ENCODE peak calls at places on chromosome 10, in ten cellular contexts. One of them, this sample, is unnamed.

GRCh38 chr10:68666280-68666760 is 54.7 kb upstream of the CCAR1 start:
- DNase-seq in spleen: no peak
- DNase-seq in uterus: no peak
- DNase-seq in foreskin fibroblast: peak
- DNase-seq in A549: no peak
- DNase-seq in CD8-positive, alpha-beta T cell: no peak
- DNase-seq in retinal pigment epithelial cell: peak
- DNase-seq in PC-3: peak
- DNase-seq in aorta: no peak
- DNase-seq in keratinocyte: peak
- DNase-seq in this sample: no peak

GRCh38 chr10:56317603-56318002 is 43.5 kb downstream of the ZWINT start:
- DNase-seq in A549: no peak
- DNase-seq in retinal pigment epithelial cell: no peak
- DNase-seq in CD8-positive, alpha-beta T cell: no peak
- DNase-seq in uterus: no peak
- DNase-seq in foreskin fibroblast: no peak
- DNase-seq in PC-3: no peak
- DNase-seq in keratinocyte: peak
- DNase-seq in spleen: peak
- DNase-seq in aorta: peak
- DNase-seq in this sample: no peak

GRCh38 chr10:69876286-69876685 is 74.6 kb downstream of the COL13A1 start:
- DNase-seq in A549: no peak
- DNase-seq in CD8-positive, alpha-beta T cell: no peak
- DNase-seq in uterus: no peak
- DNase-seq in spleen: no peak
- DNase-seq in retinal pigment epithelial cell: no peak
- DNase-seq in aorta: no peak
- DNase-seq in keratinocyte: no peak
- DNase-seq in foreskin fibroblast: no peak
- DNase-seq in PC-3: no peak
- DNase-seq in this sample: no peak

GRCh38 chr10:29681700-29682444 is 47.1 kb upstream of the SVIL start:
- DNase-seq in spleen: peak
- DNase-seq in CD8-positive, alpha-beta T cell: peak
- DNase-seq in keratinocyte: no peak
- DNase-seq in uterus: no peak
- DNase-seq in aorta: no peak
- DNase-seq in retinal pigment epithelial cell: no peak
- DNase-seq in PC-3: no peak
- DNase-seq in foreskin fibroblast: no peak
- DNase-seq in A549: no peak
- DNase-seq in this sample: peak

GRCh38 chr10:63753807-63754206 is 232.6 kb downstream of the REEP3 start:
- DNase-seq in PC-3: no peak
- DNase-seq in CD8-positive, alpha-beta T cell: no peak
- DNase-seq in A549: no peak
- DNase-seq in retinal pigment epithelial cell: no peak
- DNase-seq in spleen: no peak
- DNase-seq in aorta: no peak
- DNase-seq in uterus: no peak
- DNase-seq in keratinocyte: no peak
- DNase-seq in foreskin fibroblast: no peak
- DNase-seq in this sample: no peak

GRCh38 chr10:113788604-113789083 is 37.2 kb downstream of the PLEKHS1 start:
- DNase-seq in spleen: no peak
- DNase-seq in PC-3: peak
- DNase-seq in foreskin fibroblast: peak
- DNase-seq in CD8-positive, alpha-beta T cell: no peak
- DNase-seq in keratinocyte: peak
- DNase-seq in A549: peak
- DNase-seq in uterus: peak
- DNase-seq in retinal pigment epithelial cell: peak
- DNase-seq in aorta: no peak
- DNase-seq in this sample: no peak

GRCh38 chr10:95445837-95446347 is 115.3 kb downstream of the SORBS1 start:
- DNase-seq in foreskin fibroblast: peak
- DNase-seq in A549: peak
- DNase-seq in keratinocyte: peak
- DNase-seq in aorta: peak
- DNase-seq in retinal pigment epithelial cell: peak
- DNase-seq in PC-3: peak
- DNase-seq in spleen: no peak
- DNase-seq in uterus: peak
- DNase-seq in CD8-positive, alpha-beta T cell: no peak
- DNase-seq in this sample: peak

GRCh38 chr10:988667-989545 is 672 bp downstream of the GTPBP4 start:
- DNase-seq in keratinocyte: no peak
- DNase-seq in aorta: no peak
- DNase-seq in uterus: no peak
- DNase-seq in retinal pigment epithelial cell: no peak
- DNase-seq in PC-3: no peak
- DNase-seq in foreskin fibroblast: no peak
- DNase-seq in spleen: no peak
- DNase-seq in CD8-positive, alpha-beta T cell: no peak
- DNase-seq in A549: peak
- DNase-seq in this sample: no peak

GRCh38 chr10:58797356-58797755 is 284.7 kb downstream of the BICC1 start:
- DNase-seq in CD8-positive, alpha-beta T cell: no peak
- DNase-seq in foreskin fibroblast: no peak
- DNase-seq in PC-3: peak
- DNase-seq in retinal pigment epithelial cell: no peak
- DNase-seq in A549: no peak
- DNase-seq in aorta: no peak
- DNase-seq in keratinocyte: no peak
- DNase-seq in uterus: no peak
- DNase-seq in spleen: no peak
- DNase-seq in this sample: no peak

GRCh38 chr10:32577448-32577847 is 131.5 kb downstream of the CCDC7 start:
- DNase-seq in retinal pigment epithelial cell: no peak
- DNase-seq in PC-3: peak
- DNase-seq in aorta: no peak
- DNase-seq in spleen: no peak
- DNase-seq in keratinocyte: no peak
- DNase-seq in A549: no peak
- DNase-seq in CD8-positive, alpha-beta T cell: no peak
- DNase-seq in foreskin fibroblast: peak
- DNase-seq in uterus: no peak
- DNase-seq in this sample: no peak

GRCh38 chr10:45470098-45471012 is 96.3 kb downstream of the ALOX5 start:
- DNase-seq in spleen: peak
- DNase-seq in aorta: no peak
- DNase-seq in CD8-positive, alpha-beta T cell: peak
- DNase-seq in keratinocyte: no peak
- DNase-seq in PC-3: peak
- DNase-seq in foreskin fibroblast: peak
- DNase-seq in uterus: no peak
- DNase-seq in A549: no peak
- DNase-seq in retinal pigment epithelial cell: peak
- DNase-seq in this sample: peak

GRCh38 chr10:45476559-45476958 is 102.5 kb downstream of the ALOX5 start:
- DNase-seq in foreskin fibroblast: no peak
- DNase-seq in aorta: no peak
- DNase-seq in A549: no peak
- DNase-seq in CD8-positive, alpha-beta T cell: no peak
- DNase-seq in spleen: no peak
- DNase-seq in PC-3: no peak
- DNase-seq in uterus: no peak
- DNase-seq in keratinocyte: no peak
- DNase-seq in retinal pigment epithelial cell: no peak
- DNase-seq in this sample: no peak

GRCh38 chr10:45473126-45473525 is 99.1 kb downstream of the ALOX5 start:
- DNase-seq in spleen: no peak
- DNase-seq in retinal pigment epithelial cell: no peak
- DNase-seq in A549: no peak
- DNase-seq in PC-3: no peak
- DNase-seq in foreskin fibroblast: no peak
- DNase-seq in CD8-positive, alpha-beta T cell: no peak
- DNase-seq in uterus: no peak
- DNase-seq in aorta: no peak
- DNase-seq in keratinocyte: no peak
- DNase-seq in this sample: no peak

GRCh38 chr10:45468110-45468509 is 94.1 kb downstream of the ALOX5 start:
- DNase-seq in retinal pigment epithelial cell: no peak
- DNase-seq in spleen: no peak
- DNase-seq in CD8-positive, alpha-beta T cell: no peak
- DNase-seq in PC-3: no peak
- DNase-seq in A549: no peak
- DNase-seq in uterus: no peak
- DNase-seq in foreskin fibroblast: no peak
- DNase-seq in aorta: no peak
- DNase-seq in keratinocyte: no peak
- DNase-seq in this sample: no peak

DNA sequence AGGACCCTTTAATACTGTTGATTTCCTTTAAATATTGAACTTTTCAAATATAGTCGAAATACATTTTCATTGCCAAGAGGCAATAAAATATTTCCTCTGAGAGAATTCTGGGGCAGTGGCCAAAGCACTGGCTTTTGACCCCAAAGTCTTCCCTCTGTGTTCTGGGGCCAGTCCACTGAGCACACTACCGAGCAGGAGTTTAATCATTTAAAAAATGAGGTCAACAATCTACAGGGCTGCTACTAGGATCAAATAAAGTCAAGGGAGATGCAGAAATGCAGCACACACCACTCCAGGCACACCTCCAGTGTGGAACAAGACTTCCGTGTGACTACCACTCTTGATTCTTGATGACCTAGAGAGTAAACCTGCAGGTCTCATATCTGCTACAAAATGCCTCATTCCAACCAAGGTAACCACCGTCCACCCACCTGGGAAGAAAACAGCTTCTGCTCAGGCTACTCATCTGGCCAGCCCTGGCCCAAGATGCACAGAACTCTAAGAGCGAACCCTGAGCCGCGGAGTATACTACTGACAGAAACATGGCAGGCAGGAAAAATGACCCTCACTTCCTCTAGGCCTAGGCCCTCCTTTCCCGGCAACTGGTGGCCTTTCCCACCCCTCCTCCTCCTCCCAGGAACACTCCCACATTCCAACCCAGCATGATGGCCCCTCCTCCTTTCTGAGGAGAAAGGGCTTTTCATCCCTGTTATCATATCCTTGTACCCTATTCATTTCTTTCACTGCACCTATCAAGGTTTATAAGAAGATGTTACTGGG is 97.7 kb downstream of the ALOX5 start:
- DNase-seq in PC-3: no peak
- DNase-seq in keratinocyte: no peak
- DNase-seq in retinal pigment epithelial cell: no peak
- DNase-seq in foreskin fibroblast: no peak
- DNase-seq in aorta: no peak
- DNase-seq in spleen: no peak
- DNase-seq in A549: no peak
- DNase-seq in uterus: no peak
- DNase-seq in CD8-positive, alpha-beta T cell: no peak
- DNase-seq in this sample: no peak
- H3K4me3 ChIP-seq in PC-3: no peak
- H3K4me3 ChIP-seq in keratinocyte: no peak
- H3K4me3 ChIP-seq in retinal pigment epithelial cell: no peak
- H3K4me3 ChIP-seq in foreskin fibroblast: no peak
- H3K4me3 ChIP-seq in aorta: no peak
- H3K4me3 ChIP-seq in spleen: no peak
- H3K4me3 ChIP-seq in A549: no peak
- H3K4me3 ChIP-seq in uterus: no peak
- H3K4me3 ChIP-seq in CD8-positive, alpha-beta T cell: no peak
- H3K4me3 ChIP-seq in this sample: no peak

GRCh38 chr10:129949411-129950335 is 14.4 kb downstream of the EBF3 start:
- DNase-seq in uterus: peak
- DNase-seq in PC-3: no peak
- DNase-seq in retinal pigment epithelial cell: no peak
- DNase-seq in keratinocyte: no peak
- DNase-seq in A549: no peak
- DNase-seq in CD8-positive, alpha-beta T cell: no peak
- DNase-seq in foreskin fibroblast: peak
- DNase-seq in spleen: peak
- DNase-seq in aorta: no peak
- DNase-seq in this sample: no peak

GRCh38 chr10:129945031-129945430 is 19.0 kb downstream of the EBF3 start:
- DNase-seq in uterus: no peak
- DNase-seq in PC-3: no peak
- DNase-seq in spleen: no peak
- DNase-seq in A549: no peak
- DNase-seq in aorta: no peak
- DNase-seq in CD8-positive, alpha-beta T cell: no peak
- DNase-seq in retinal pigment epithelial cell: no peak
- DNase-seq in keratinocyte: no peak
- DNase-seq in foreskin fibroblast: no peak
- DNase-seq in this sample: no peak

GRCh38 chr10:129946868-129947267 is 17.2 kb downstream of the EBF3 start:
- DNase-seq in CD8-positive, alpha-beta T cell: no peak
- DNase-seq in retinal pigment epithelial cell: no peak
- DNase-seq in A549: no peak
- DNase-seq in uterus: no peak
- DNase-seq in keratinocyte: no peak
- DNase-seq in PC-3: no peak
- DNase-seq in aorta: peak
- DNase-seq in foreskin fibroblast: no peak
- DNase-seq in spleen: peak
- DNase-seq in this sample: no peak

GRCh38 chr10:129942936-129943724 is 20.9 kb downstream of the EBF3 start:
- DNase-seq in PC-3: no peak
- DNase-seq in aorta: peak
- DNase-seq in A549: no peak
- DNase-seq in CD8-positive, alpha-beta T cell: no peak
- DNase-seq in retinal pigment epithelial cell: no peak
- DNase-seq in spleen: peak
- DNase-seq in foreskin fibroblast: no peak
- DNase-seq in keratinocyte: no peak
- DNase-seq in uterus: no peak
- DNase-seq in this sample: no peak

GRCh38 chr10:129945941-129946760 is 17.9 kb downstream of the EBF3 start:
- DNase-seq in CD8-positive, alpha-beta T cell: no peak
- DNase-seq in keratinocyte: no peak
- DNase-seq in PC-3: no peak
- DNase-seq in aorta: peak
- DNase-seq in foreskin fibroblast: no peak
- DNase-seq in retinal pigment epithelial cell: no peak
- DNase-seq in uterus: peak
- DNase-seq in spleen: peak
- DNase-seq in A549: no peak
- DNase-seq in this sample: no peak
- H3K4me3 ChIP-seq in CD8-positive, alpha-beta T cell: no peak
- H3K4me3 ChIP-seq in keratinocyte: no peak
- H3K4me3 ChIP-seq in PC-3: no peak
- H3K4me3 ChIP-seq in aorta: no peak
- H3K4me3 ChIP-seq in foreskin fibroblast: no peak
- H3K4me3 ChIP-seq in retinal pigment epithelial cell: no peak
- H3K4me3 ChIP-seq in uterus: no peak
- H3K4me3 ChIP-seq in spleen: no peak
- H3K4me3 ChIP-seq in A549: no peak
- H3K4me3 ChIP-seq in this sample: no peak

GRCh38 chr10:101237080-101237817 is 8.0 kb upstream of the LBX1 start:
- DNase-seq in PC-3: no peak
- DNase-seq in retinal pigment epithelial cell: no peak
- DNase-seq in spleen: no peak
- DNase-seq in CD8-positive, alpha-beta T cell: no peak
- DNase-seq in foreskin fibroblast: no peak
- DNase-seq in uterus: no peak
- DNase-seq in keratinocyte: no peak
- DNase-seq in aorta: no peak
- DNase-seq in A549: no peak
- DNase-seq in this sample: peak
- H3K4me3 ChIP-seq in PC-3: no peak
- H3K4me3 ChIP-seq in retinal pigment epithelial cell: no peak
- H3K4me3 ChIP-seq in spleen: no peak
- H3K4me3 ChIP-seq in CD8-positive, alpha-beta T cell: peak
- H3K4me3 ChIP-seq in foreskin fibroblast: no peak
- H3K4me3 ChIP-seq in uterus: no peak
- H3K4me3 ChIP-seq in keratinocyte: no peak
- H3K4me3 ChIP-seq in aorta: no peak
- H3K4me3 ChIP-seq in A549: no peak
- H3K4me3 ChIP-seq in this sample: no peak

GRCh38 chr10:62492870-62493180 is 118.7 kb downstream of the ZNF365 start:
- DNase-seq in foreskin fibroblast: no peak
- DNase-seq in A549: no peak
- DNase-seq in uterus: no peak
- DNase-seq in CD8-positive, alpha-beta T cell: no peak
- DNase-seq in aorta: no peak
- DNase-seq in spleen: no peak
- DNase-seq in retinal pigment epithelial cell: no peak
- DNase-seq in PC-3: no peak
- DNase-seq in keratinocyte: no peak
- DNase-seq in this sample: no peak
- H3K4me3 ChIP-seq in foreskin fibroblast: no peak
- H3K4me3 ChIP-seq in A549: no peak
- H3K4me3 ChIP-seq in uterus: no peak
- H3K4me3 ChIP-seq in CD8-positive, alpha-beta T cell: no peak
- H3K4me3 ChIP-seq in aorta: no peak
- H3K4me3 ChIP-seq in spleen: no peak
- H3K4me3 ChIP-seq in retinal pigment epithelial cell: no peak
- H3K4me3 ChIP-seq in PC-3: no peak
- H3K4me3 ChIP-seq in keratinocyte: no peak
- H3K4me3 ChIP-seq in this sample: no peak